ENCODE peak calls at places on chromosomes 5 and 9, in nine cellular contexts. One of them, this sample, is unnamed.

GRCh38 chr5:135394095-135394494 is 4.9 kb downstream of the MACROH2A1 start:
- DNase-seq in transverse colon: no peak
- DNase-seq in uterus: no peak
- DNase-seq in IMR-90: no peak
- DNase-seq in A549: no peak
- DNase-seq in NCI-H2029 treated with DMSO at 0.1 percent for 48 hours: no peak
- DNase-seq in T-helper 9 cell: no peak
- DNase-seq in amygdala: no peak
- DNase-seq in mesothelial cell of epicardium: no peak
- DNase-seq in this sample: no peak

GRCh38 chr5:127419858-127420257 is 97.6 kb upstream of the PRRC1 start:
- DNase-seq in transverse colon: no peak
- DNase-seq in uterus: no peak
- DNase-seq in IMR-90: no peak
- DNase-seq in A549: no peak
- DNase-seq in NCI-H2029 treated with DMSO at 0.1 percent for 48 hours: no peak
- DNase-seq in T-helper 9 cell: no peak
- DNase-seq in amygdala: no peak
- DNase-seq in mesothelial cell of epicardium: no peak
- DNase-seq in this sample: no peak

GRCh38 chr9:97484134-97484533 is 17.3 kb upstream of the TMOD1 start:
- DNase-seq in transverse colon: no peak
- DNase-seq in uterus: no peak
- DNase-seq in IMR-90: no peak
- DNase-seq in A549: no peak
- DNase-seq in NCI-H2029 treated with DMSO at 0.1 percent for 48 hours: no peak
- DNase-seq in T-helper 9 cell: no peak
- DNase-seq in amygdala: peak
- DNase-seq in mesothelial cell of epicardium: no peak
- DNase-seq in this sample: no peak

GRCh38 chr5:113989913-113990305 is 372.0 kb upstream of the KCNN2 start:
- DNase-seq in transverse colon: no peak
- DNase-seq in uterus: no peak
- DNase-seq in IMR-90: no peak
- DNase-seq in A549: no peak
- DNase-seq in NCI-H2029 treated with DMSO at 0.1 percent for 48 hours: no peak
- DNase-seq in T-helper 9 cell: no peak
- DNase-seq in amygdala: no peak
- DNase-seq in mesothelial cell of epicardium: no peak
- DNase-seq in this sample: no peak

GRCh38 chr5:111075520-111075919 is 4.0 kb downstream of the TSLP start:
- DNase-seq in transverse colon: no peak
- DNase-seq in uterus: no peak
- DNase-seq in IMR-90: peak
- DNase-seq in A549: no peak
- DNase-seq in NCI-H2029 treated with DMSO at 0.1 percent for 48 hours: no peak
- DNase-seq in T-helper 9 cell: no peak
- DNase-seq in amygdala: no peak
- DNase-seq in mesothelial cell of epicardium: no peak
- DNase-seq in this sample: no peak

GRCh38 chr9:124779368-124780059 is 2.6 kb downstream of the OLFML2A start:
- DNase-seq in transverse colon: no peak
- DNase-seq in uterus: peak
- DNase-seq in IMR-90: peak
- DNase-seq in A549: peak
- DNase-seq in NCI-H2029 treated with DMSO at 0.1 percent for 48 hours: no peak
- DNase-seq in T-helper 9 cell: no peak
- DNase-seq in amygdala: no peak
- DNase-seq in mesothelial cell of epicardium: no peak
- DNase-seq in this sample: peak

GRCh38 chr5:54874337-54875021 is 110.9 kb downstream of the ESM1 start:
- DNase-seq in transverse colon: no peak
- DNase-seq in uterus: no peak
- DNase-seq in IMR-90: peak
- DNase-seq in A549: no peak
- DNase-seq in NCI-H2029 treated with DMSO at 0.1 percent for 48 hours: no peak
- DNase-seq in T-helper 9 cell: no peak
- DNase-seq in amygdala: no peak
- DNase-seq in mesothelial cell of epicardium: no peak
- DNase-seq in this sample: no peak

GRCh38 chr5:170338933-170339779 is 41.6 kb upstream of the LCP2 start:
- DNase-seq in transverse colon: peak
- DNase-seq in uterus: no peak
- DNase-seq in IMR-90: no peak
- DNase-seq in A549: no peak
- DNase-seq in NCI-H2029 treated with DMSO at 0.1 percent for 48 hours: no peak
- DNase-seq in T-helper 9 cell: peak
- DNase-seq in amygdala: no peak
- DNase-seq in mesothelial cell of epicardium: no peak
- DNase-seq in this sample: no peak

GRCh38 chr9:112762726-112763518 is 12.4 kb downstream of the SNX30 start:
- DNase-seq in transverse colon: no peak
- DNase-seq in uterus: no peak
- DNase-seq in IMR-90: no peak
- DNase-seq in A549: no peak
- DNase-seq in NCI-H2029 treated with DMSO at 0.1 percent for 48 hours: no peak
- DNase-seq in T-helper 9 cell: no peak
- DNase-seq in amygdala: no peak
- DNase-seq in mesothelial cell of epicardium: no peak
- DNase-seq in this sample: no peak

GRCh38 chr5:53580547-53580946 is 20.1 kb downstream of the NDUFS4 start:
- DNase-seq in transverse colon: no peak
- DNase-seq in uterus: no peak
- DNase-seq in IMR-90: no peak
- DNase-seq in A549: no peak
- DNase-seq in NCI-H2029 treated with DMSO at 0.1 percent for 48 hours: no peak
- DNase-seq in T-helper 9 cell: no peak
- DNase-seq in amygdala: no peak
- DNase-seq in mesothelial cell of epicardium: no peak
- DNase-seq in this sample: no peak

GRCh38 chr5:133884525-133885311 is 83.7 kb downstream of the C5orf15 start:
- DNase-seq in transverse colon: no peak
- DNase-seq in uterus: peak
- DNase-seq in IMR-90: no peak
- DNase-seq in A549: no peak
- DNase-seq in NCI-H2029 treated with DMSO at 0.1 percent for 48 hours: no peak
- DNase-seq in T-helper 9 cell: no peak
- DNase-seq in amygdala: no peak
- DNase-seq in mesothelial cell of epicardium: no peak
- DNase-seq in this sample: no peak

GRCh38 chr9:92808726-92809451 is 44.3 kb upstream of the BICD2 start:
- DNase-seq in transverse colon: peak
- DNase-seq in uterus: peak
- DNase-seq in IMR-90: peak
- DNase-seq in A549: peak
- DNase-seq in NCI-H2029 treated with DMSO at 0.1 percent for 48 hours: peak
- DNase-seq in T-helper 9 cell: peak
- DNase-seq in amygdala: no peak
- DNase-seq in mesothelial cell of epicardium: peak
- DNase-seq in this sample: peak

GRCh38 chr5:348726-349125 is 27.2 kb downstream of the AHRR start:
- DNase-seq in transverse colon: no peak
- DNase-seq in uterus: no peak
- DNase-seq in IMR-90: no peak
- DNase-seq in A549: no peak
- DNase-seq in NCI-H2029 treated with DMSO at 0.1 percent for 48 hours: no peak
- DNase-seq in T-helper 9 cell: no peak
- DNase-seq in amygdala: no peak
- DNase-seq in mesothelial cell of epicardium: no peak
- DNase-seq in this sample: no peak

GRCh38 chr9:132791699-132792240 is 86.3 kb downstream of the AK8 start:
- DNase-seq in transverse colon: no peak
- DNase-seq in uterus: no peak
- DNase-seq in IMR-90: no peak
- DNase-seq in A549: no peak
- DNase-seq in NCI-H2029 treated with DMSO at 0.1 percent for 48 hours: no peak
- DNase-seq in T-helper 9 cell: no peak
- DNase-seq in amygdala: no peak
- DNase-seq in mesothelial cell of epicardium: no peak
- DNase-seq in this sample: no peak

GRCh38 chr5:128494516-128494915 is 43.5 kb downstream of the FBN2 start:
- DNase-seq in transverse colon: no peak
- DNase-seq in uterus: no peak
- DNase-seq in IMR-90: no peak
- DNase-seq in A549: peak
- DNase-seq in NCI-H2029 treated with DMSO at 0.1 percent for 48 hours: no peak
- DNase-seq in T-helper 9 cell: no peak
- DNase-seq in amygdala: no peak
- DNase-seq in mesothelial cell of epicardium: no peak
- DNase-seq in this sample: no peak

GRCh38 chr5:142403583-142403982 is 78.8 kb upstream of the SPRY4 start:
- DNase-seq in transverse colon: no peak
- DNase-seq in uterus: no peak
- DNase-seq in IMR-90: no peak
- DNase-seq in A549: no peak
- DNase-seq in NCI-H2029 treated with DMSO at 0.1 percent for 48 hours: peak
- DNase-seq in T-helper 9 cell: no peak
- DNase-seq in amygdala: no peak
- DNase-seq in mesothelial cell of epicardium: no peak
- DNase-seq in this sample: no peak

GRCh38 chr5:58394326-58394725 is 65.6 kb downstream of the PLK2 start:
- DNase-seq in transverse colon: no peak
- DNase-seq in uterus: no peak
- DNase-seq in IMR-90: no peak
- DNase-seq in A549: no peak
- DNase-seq in NCI-H2029 treated with DMSO at 0.1 percent for 48 hours: no peak
- DNase-seq in T-helper 9 cell: no peak
- DNase-seq in amygdala: no peak
- DNase-seq in mesothelial cell of epicardium: no peak
- DNase-seq in this sample: no peak

GRCh38 chr9:34428325-34428958 is 29.9 kb downstream of the FAM219A start:
- DNase-seq in transverse colon: no peak
- DNase-seq in uterus: no peak
- DNase-seq in IMR-90: peak
- DNase-seq in A549: no peak
- DNase-seq in NCI-H2029 treated with DMSO at 0.1 percent for 48 hours: peak
- DNase-seq in T-helper 9 cell: no peak
- DNase-seq in amygdala: no peak
- DNase-seq in mesothelial cell of epicardium: no peak
- DNase-seq in this sample: no peak

GRCh38 chr9:109320338-109320733 is 523 bp downstream of the EPB41L4B start:
- DNase-seq in transverse colon: peak
- DNase-seq in uterus: no peak
- DNase-seq in IMR-90: no peak
- DNase-seq in A549: no peak
- DNase-seq in NCI-H2029 treated with DMSO at 0.1 percent for 48 hours: no peak
- DNase-seq in T-helper 9 cell: no peak
- DNase-seq in amygdala: no peak
- DNase-seq in mesothelial cell of epicardium: no peak
- DNase-seq in this sample: peak

GRCh38 chr9:135886147-135886981 is 21.0 kb downstream of the CAMSAP1 start:
- DNase-seq in transverse colon: no peak
- DNase-seq in uterus: no peak
- DNase-seq in IMR-90: no peak
- DNase-seq in A549: no peak
- DNase-seq in NCI-H2029 treated with DMSO at 0.1 percent for 48 hours: no peak
- DNase-seq in T-helper 9 cell: no peak
- DNase-seq in amygdala: no peak
- DNase-seq in mesothelial cell of epicardium: no peak
- DNase-seq in this sample: no peak

GRCh38 chr5:4879075-4879474 is 261.1 kb upstream of the ADAMTS16 start:
- DNase-seq in transverse colon: no peak
- DNase-seq in uterus: no peak
- DNase-seq in IMR-90: no peak
- DNase-seq in A549: no peak
- DNase-seq in NCI-H2029 treated with DMSO at 0.1 percent for 48 hours: no peak
- DNase-seq in T-helper 9 cell: no peak
- DNase-seq in amygdala: no peak
- DNase-seq in mesothelial cell of epicardium: no peak
- DNase-seq in this sample: no peak

GRCh38 chr5:147169399-147169798 is 65.4 kb upstream of the STK32A start:
- DNase-seq in transverse colon: no peak
- DNase-seq in uterus: no peak
- DNase-seq in IMR-90: peak
- DNase-seq in A549: no peak
- DNase-seq in NCI-H2029 treated with DMSO at 0.1 percent for 48 hours: no peak
- DNase-seq in T-helper 9 cell: no peak
- DNase-seq in amygdala: no peak
- DNase-seq in mesothelial cell of epicardium: no peak
- DNase-seq in this sample: no peak

GRCh38 chr9:130927338-130927737 is 11.7 kb downstream of the FIBCD1 start:
- DNase-seq in transverse colon: no peak
- DNase-seq in uterus: no peak
- DNase-seq in IMR-90: peak
- DNase-seq in A549: no peak
- DNase-seq in NCI-H2029 treated with DMSO at 0.1 percent for 48 hours: no peak
- DNase-seq in T-helper 9 cell: no peak
- DNase-seq in amygdala: no peak
- DNase-seq in mesothelial cell of epicardium: no peak
- DNase-seq in this sample: no peak

GRCh38 chr5:16934669-16935068 is 1.4 kb downstream of the MYO10 start:
- DNase-seq in transverse colon: no peak
- DNase-seq in uterus: no peak
- DNase-seq in IMR-90: peak
- DNase-seq in A549: no peak
- DNase-seq in NCI-H2029 treated with DMSO at 0.1 percent for 48 hours: no peak
- DNase-seq in T-helper 9 cell: no peak
- DNase-seq in amygdala: no peak
- DNase-seq in mesothelial cell of epicardium: no peak
- DNase-seq in this sample: no peak

GRCh38 chr9:111649016-111649415 is 12.4 kb upstream of the GNG10 start:
- DNase-seq in transverse colon: no peak
- DNase-seq in uterus: no peak
- DNase-seq in IMR-90: no peak
- DNase-seq in A549: no peak
- DNase-seq in NCI-H2029 treated with DMSO at 0.1 percent for 48 hours: no peak
- DNase-seq in T-helper 9 cell: no peak
- DNase-seq in amygdala: no peak
- DNase-seq in mesothelial cell of epicardium: no peak
- DNase-seq in this sample: no peak

GRCh38 chr5:109467058-109467457 is 57.3 kb upstream of the PJA2 start:
- DNase-seq in transverse colon: no peak
- DNase-seq in uterus: no peak
- DNase-seq in IMR-90: no peak
- DNase-seq in A549: no peak
- DNase-seq in NCI-H2029 treated with DMSO at 0.1 percent for 48 hours: no peak
- DNase-seq in T-helper 9 cell: no peak
- DNase-seq in amygdala: no peak
- DNase-seq in mesothelial cell of epicardium: no peak
- DNase-seq in this sample: no peak

GRCh38 chr9:94881946-94882345 is 155.4 kb downstream of the AOPEP start:
- DNase-seq in transverse colon: no peak
- DNase-seq in uterus: no peak
- DNase-seq in IMR-90: no peak
- DNase-seq in A549: no peak
- DNase-seq in NCI-H2029 treated with DMSO at 0.1 percent for 48 hours: no peak
- DNase-seq in T-helper 9 cell: no peak
- DNase-seq in amygdala: no peak
- DNase-seq in mesothelial cell of epicardium: no peak
- DNase-seq in this sample: no peak

GRCh38 chr5:180575571-180575970 is 15.7 kb downstream of the SCGB3A1 start:
- DNase-seq in transverse colon: no peak
- DNase-seq in uterus: no peak
- DNase-seq in IMR-90: peak
- DNase-seq in A549: no peak
- DNase-seq in NCI-H2029 treated with DMSO at 0.1 percent for 48 hours: no peak
- DNase-seq in T-helper 9 cell: no peak
- DNase-seq in amygdala: no peak
- DNase-seq in mesothelial cell of epicardium: no peak
- DNase-seq in this sample: no peak

GRCh38 chr9:96327694-96328352 is 25.8 kb upstream of the HSD17B3 start:
- DNase-seq in transverse colon: peak
- DNase-seq in uterus: peak
- DNase-seq in IMR-90: peak
- DNase-seq in A549: peak
- DNase-seq in NCI-H2029 treated with DMSO at 0.1 percent for 48 hours: peak
- DNase-seq in T-helper 9 cell: peak
- DNase-seq in amygdala: no peak
- DNase-seq in mesothelial cell of epicardium: no peak
- DNase-seq in this sample: no peak

GRCh38 chr5:68344447-68345111 is 129.0 kb downstream of the PIK3R1 start:
- DNase-seq in transverse colon: no peak
- DNase-seq in uterus: no peak
- DNase-seq in IMR-90: peak
- DNase-seq in A549: peak
- DNase-seq in NCI-H2029 treated with DMSO at 0.1 percent for 48 hours: peak
- DNase-seq in T-helper 9 cell: no peak
- DNase-seq in amygdala: no peak
- DNase-seq in mesothelial cell of epicardium: no peak
- DNase-seq in this sample: no peak

GRCh38 chr5:106312360-106312759 is 1358.4 kb downstream of the EFNA5 start:
- DNase-seq in transverse colon: no peak
- DNase-seq in uterus: no peak
- DNase-seq in IMR-90: peak
- DNase-seq in A549: peak
- DNase-seq in NCI-H2029 treated with DMSO at 0.1 percent for 48 hours: no peak
- DNase-seq in T-helper 9 cell: no peak
- DNase-seq in amygdala: no peak
- DNase-seq in mesothelial cell of epicardium: no peak
- DNase-seq in this sample: no peak

This sample was measured in mucosa of descending colon.